ENCODE peak calls at places on chromosomes 7 and 10, in four cellular contexts. One of them, this sample, is unnamed.

GRCh38 chr10:69321865-69322264 is 43.6 kb downstream of the HK1 start:
- DNase-seq in suprapubic skin: no peak
- DNase-seq in prostate gland: no peak
- DNase-seq in HL-60: no peak
- DNase-seq in this sample: no peak

GRCh38 chr10:6346621-6347020 is 143.9 kb downstream of the PFKFB3 start:
- DNase-seq in suprapubic skin: no peak
- DNase-seq in prostate gland: no peak
- DNase-seq in HL-60: no peak
- DNase-seq in this sample: no peak

GRCh38 chr10:17257466-17258321 is 29.7 kb downstream of the VIM start:
- DNase-seq in suprapubic skin: no peak
- DNase-seq in prostate gland: peak; percentile 62
- DNase-seq in HL-60: peak; percentile 30
- DNase-seq in this sample: peak; percentile 54

GRCh38 chr10:103673616-103674015 is 180.1 kb downstream of the NEURL1 start:
- DNase-seq in suprapubic skin: no peak
- DNase-seq in prostate gland: no peak
- DNase-seq in HL-60: no peak
- DNase-seq in this sample: no peak

GRCh38 chr10:78407009-78407711 is 373.5 kb downstream of the RPS24 start:
- DNase-seq in suprapubic skin: peak; percentile 76
- DNase-seq in prostate gland: peak; percentile 92
- DNase-seq in HL-60: no peak
- DNase-seq in this sample: no peak

GRCh38 chr7:84906889-84907288 is 280.0 kb downstream of the SEMA3D start:
- DNase-seq in suprapubic skin: no peak
- DNase-seq in prostate gland: no peak
- DNase-seq in HL-60: no peak
- DNase-seq in this sample: no peak

GRCh38 chr7:47405921-47406765 is 175.8 kb downstream of the TNS3 start:
- DNase-seq in suprapubic skin: no peak
- DNase-seq in prostate gland: peak; percentile 75
- DNase-seq in HL-60: no peak
- DNase-seq in this sample: peak; percentile 9

GRCh38 chr7:76386691-76387260 is 22.7 kb downstream of the SSC4D start:
- DNase-seq in suprapubic skin: no peak
- DNase-seq in prostate gland: no peak
- DNase-seq in HL-60: no peak
- DNase-seq in this sample: no peak

GRCh38 chr10:121926157-121926556 is 1.7 kb downstream of the ATE1 start:
- DNase-seq in suprapubic skin: no peak
- DNase-seq in prostate gland: no peak
- DNase-seq in HL-60: no peak
- DNase-seq in this sample: no peak

GRCh38 chr7:74376256-74377036 is 77.3 kb upstream of the GTF2IRD1 start:
- DNase-seq in suprapubic skin: no peak
- DNase-seq in prostate gland: no peak
- DNase-seq in HL-60: no peak
- DNase-seq in this sample: no peak

GRCh38 chr10:131031346-131031745 is 280.2 kb downstream of the TCERG1L start:
- DNase-seq in suprapubic skin: peak; percentile 34
- DNase-seq in prostate gland: no peak
- DNase-seq in HL-60: no peak
- DNase-seq in this sample: no peak

GRCh38 chr10:86178401-86179142 is 188.0 kb downstream of the GRID1 start:
- DNase-seq in suprapubic skin: peak; percentile 69
- DNase-seq in prostate gland: no peak
- DNase-seq in HL-60: peak; percentile 55
- DNase-seq in this sample: no peak

GRCh38 chr7:73971701-73972341 is 56.2 kb upstream of the ELN start:
- DNase-seq in suprapubic skin: peak; percentile 63
- DNase-seq in prostate gland: no peak
- DNase-seq in HL-60: no peak
- DNase-seq in this sample: no peak

GRCh38 chr7:12391922-12392615 is 11.6 kb downstream of the VWDE start:
- DNase-seq in suprapubic skin: no peak
- DNase-seq in prostate gland: no peak
- DNase-seq in HL-60: no peak
- DNase-seq in this sample: no peak

GRCh38 chr7:129642871-129643515 is 31.5 kb downstream of the NRF1 start:
- DNase-seq in suprapubic skin: no peak
- DNase-seq in prostate gland: no peak
- DNase-seq in HL-60: no peak
- DNase-seq in this sample: no peak

GRCh38 chr10:117541405-117541908 is 1.1 kb upstream of the EMX2 start:
- DNase-seq in suprapubic skin: peak; percentile 94
- DNase-seq in prostate gland: no peak
- DNase-seq in HL-60: no peak
- DNase-seq in this sample: no peak

GRCh38 chr7:125099519-125099918 is 169.9 kb upstream of the POT1 start:
- DNase-seq in suprapubic skin: no peak
- DNase-seq in prostate gland: no peak
- DNase-seq in HL-60: no peak
- DNase-seq in this sample: no peak

GRCh38 chr10:10911035-10911434 is 106.6 kb upstream of the CELF2 start:
- DNase-seq in suprapubic skin: no peak
- DNase-seq in prostate gland: no peak
- DNase-seq in HL-60: no peak
- DNase-seq in this sample: no peak

GRCh38 chr7:140639366-140640053 is 1.1 kb downstream of the DENND2A start:
- DNase-seq in suprapubic skin: no peak
- DNase-seq in prostate gland: no peak
- DNase-seq in HL-60: no peak
- DNase-seq in this sample: no peak

GRCh38 chr10:1629326-1630036 is 107.8 kb downstream of the ADARB2 start:
- DNase-seq in suprapubic skin: no peak
- DNase-seq in prostate gland: no peak
- DNase-seq in HL-60: no peak
- DNase-seq in this sample: no peak

GRCh38 chr7:85106719-85107118 is 80.1 kb downstream of the SEMA3D start:
- DNase-seq in suprapubic skin: no peak
- DNase-seq in prostate gland: no peak
- DNase-seq in HL-60: no peak
- DNase-seq in this sample: no peak

GRCh38 chr10:110615057-110615630 is 29.0 kb upstream of the RBM20 start:
- DNase-seq in suprapubic skin: no peak
- DNase-seq in prostate gland: no peak
- DNase-seq in HL-60: no peak
- DNase-seq in this sample: no peak

GRCh38 chr10:791639-792038 is 102.2 kb upstream of the DIP2C start:
- DNase-seq in suprapubic skin: no peak
- DNase-seq in prostate gland: no peak
- DNase-seq in HL-60: no peak
- DNase-seq in this sample: no peak

GRCh38 chr7:102890292-102890970 is 22.4 kb upstream of the LRRC17 start:
- DNase-seq in suprapubic skin: no peak
- DNase-seq in prostate gland: no peak
- DNase-seq in HL-60: peak; percentile 66
- DNase-seq in this sample: no peak

GRCh38 chr10:13458107-13458761 is 70.6 kb downstream of the BEND7 start:
- DNase-seq in suprapubic skin: no peak
- DNase-seq in prostate gland: no peak
- DNase-seq in HL-60: no peak
- DNase-seq in this sample: no peak

GRCh38 chr10:106609466-106609865 is 555.0 kb downstream of the SORCS1 start:
- DNase-seq in suprapubic skin: no peak
- DNase-seq in prostate gland: no peak
- DNase-seq in HL-60: no peak
- DNase-seq in this sample: no peak

GRCh38 chr10:90148121-90148855 is 446.9 kb downstream of the KIF20B start:
- DNase-seq in suprapubic skin: no peak
- DNase-seq in prostate gland: no peak
- DNase-seq in HL-60: no peak
- DNase-seq in this sample: no peak

GRCh38 chr10:114367041-114367675 is 37.1 kb downstream of the AFAP1L2 start:
- DNase-seq in suprapubic skin: no peak
- DNase-seq in prostate gland: peak; percentile 52
- DNase-seq in HL-60: no peak
- DNase-seq in this sample: no peak

GRCh38 chr7:30708412-30708811 is 26.2 kb upstream of the CRHR2 start:
- DNase-seq in suprapubic skin: no peak
- DNase-seq in prostate gland: no peak
- DNase-seq in HL-60: no peak
- DNase-seq in this sample: no peak

GRCh38 chr7:31758770-31759169 is 71.8 kb downstream of the PPP1R17 start:
- DNase-seq in suprapubic skin: no peak
- DNase-seq in prostate gland: no peak
- DNase-seq in HL-60: no peak
- DNase-seq in this sample: no peak

GRCh38 chr7:31761646-31762045 is 74.6 kb downstream of the PPP1R17 start:
- DNase-seq in suprapubic skin: no peak
- DNase-seq in prostate gland: no peak
- DNase-seq in HL-60: no peak
- DNase-seq in this sample: no peak

GRCh38 chr7:31767686-31768358 is 80.8 kb downstream of the PPP1R17 start:
- DNase-seq in suprapubic skin: no peak
- DNase-seq in prostate gland: no peak
- DNase-seq in HL-60: no peak
- DNase-seq in this sample: no peak

GRCh38 chr7:31764457-31764856 is 77.4 kb downstream of the PPP1R17 start:
- DNase-seq in suprapubic skin: no peak
- DNase-seq in prostate gland: no peak
- DNase-seq in HL-60: no peak
- DNase-seq in this sample: no peak

DNA sequence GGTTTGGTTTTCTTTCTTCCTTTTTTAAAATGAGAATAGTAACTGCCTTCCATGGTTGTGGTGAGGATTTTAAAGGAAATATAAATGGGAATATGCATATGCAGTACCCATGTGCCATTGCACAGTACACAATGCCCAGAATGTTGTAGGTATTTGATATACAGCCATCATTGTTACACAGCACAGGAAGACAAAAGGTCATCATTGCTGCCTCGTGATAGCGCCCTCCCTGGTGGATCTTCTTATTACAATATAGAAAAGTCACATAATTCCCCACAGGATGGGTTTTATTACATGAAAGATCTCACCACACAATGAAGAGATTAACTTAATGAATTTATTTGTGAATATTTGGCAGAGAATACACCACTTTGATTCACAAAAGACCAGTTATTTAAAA is 76.5 kb downstream of the PPP1R17 start:
- DNase-seq in suprapubic skin: no peak
- DNase-seq in prostate gland: no peak
- DNase-seq in HL-60: no peak
- DNase-seq in this sample: no peak
- TF ChIP-seq CTCF in suprapubic skin: no peak
- TF ChIP-seq CTCF in prostate gland: no peak
- TF ChIP-seq CTCF in HL-60: peak; percentile 2
- TF ChIP-seq CTCF in this sample: no peak

GRCh38 chr10:95730233-95730632 is 25.7 kb upstream of the ENTPD1 start:
- DNase-seq in suprapubic skin: no peak
- DNase-seq in prostate gland: no peak
- DNase-seq in HL-60: no peak
- DNase-seq in this sample: no peak

GRCh38 chr10:95729323-95730055 is 26.5 kb upstream of the ENTPD1 start:
- DNase-seq in suprapubic skin: no peak
- DNase-seq in prostate gland: no peak
- DNase-seq in HL-60: no peak
- DNase-seq in this sample: no peak

DNA sequence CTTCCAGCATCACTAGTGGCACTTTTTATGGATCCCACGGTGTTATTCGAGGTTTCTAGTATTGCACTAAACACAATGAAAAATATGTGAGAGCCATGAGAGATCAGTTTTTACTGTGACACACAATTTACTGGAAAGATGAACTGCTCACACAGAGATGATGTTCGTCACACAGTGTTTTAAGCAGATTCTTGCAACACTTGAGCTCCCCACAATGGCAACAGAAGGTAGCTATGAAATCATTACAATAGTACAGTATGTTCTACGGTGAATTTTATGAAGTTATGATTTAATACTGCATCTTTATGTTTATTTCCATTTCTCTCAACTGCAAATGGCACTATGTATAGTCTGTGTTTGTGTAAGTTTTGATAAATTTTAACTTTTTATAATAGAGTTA is 27.4 kb upstream of the ENTPD1 start:
- DNase-seq in suprapubic skin: no peak
- DNase-seq in prostate gland: no peak
- DNase-seq in HL-60: peak; percentile 48
- DNase-seq in this sample: no peak
- TF ChIP-seq CTCF in suprapubic skin: no peak
- TF ChIP-seq CTCF in prostate gland: no peak
- TF ChIP-seq CTCF in HL-60: no peak
- TF ChIP-seq CTCF in this sample: no peak

DNA sequence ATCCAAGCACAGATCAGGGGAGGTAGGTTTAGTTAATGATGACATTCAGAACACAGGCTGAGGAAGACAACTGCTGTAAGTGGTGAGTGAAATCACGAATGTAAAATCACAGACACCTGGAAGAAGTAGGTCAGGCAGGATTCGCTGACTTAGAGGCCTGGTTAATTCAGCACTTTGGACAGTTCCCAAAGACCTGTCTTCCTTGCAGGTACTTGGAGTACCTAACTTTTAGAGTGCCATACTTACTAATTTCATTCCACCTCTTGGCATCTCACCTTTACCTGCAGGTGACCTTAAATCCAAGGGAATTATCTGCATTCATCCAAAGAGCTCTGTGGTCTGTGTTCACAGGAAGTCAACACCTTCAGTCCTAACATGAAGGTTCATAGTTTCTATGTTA is 822.4 kb downstream of the PHTF2 start:
- DNase-seq in suprapubic skin: no peak
- DNase-seq in prostate gland: no peak
- DNase-seq in HL-60: no peak
- DNase-seq in this sample: no peak
- TF ChIP-seq CTCF in suprapubic skin: no peak
- TF ChIP-seq CTCF in prostate gland: no peak
- TF ChIP-seq CTCF in HL-60: no peak
- TF ChIP-seq CTCF in this sample: no peak

DNA sequence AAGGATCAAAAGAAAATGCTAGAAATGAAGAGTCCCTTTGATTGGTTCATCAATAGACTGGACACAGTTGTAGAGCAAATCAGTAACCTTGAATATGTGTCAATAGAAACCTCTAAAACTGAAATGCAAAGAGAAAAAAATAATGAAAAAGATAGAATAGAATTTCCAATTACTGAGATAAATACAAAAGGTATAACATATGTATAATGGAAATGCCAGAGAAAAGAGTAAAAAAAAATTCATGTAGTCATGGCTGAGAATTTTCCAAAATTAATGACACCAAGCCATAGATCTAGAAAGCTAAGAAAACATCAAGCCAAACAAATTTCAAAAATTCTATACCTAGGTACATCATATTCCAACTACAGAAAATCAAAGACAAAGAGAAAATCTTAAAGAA is 62.0 kb upstream of the HGF start:
- DNase-seq in suprapubic skin: no peak
- DNase-seq in prostate gland: no peak
- DNase-seq in HL-60: no peak
- DNase-seq in this sample: no peak
- TF ChIP-seq CTCF in suprapubic skin: no peak
- TF ChIP-seq CTCF in prostate gland: no peak
- TF ChIP-seq CTCF in HL-60: no peak
- TF ChIP-seq CTCF in this sample: no peak